ENCODE peak calls at places on chromosomes 5 and 9, in five cellular contexts. D is progenitor cell of endocrine pancreas, X is MCF 10A, Y is B cell, V is hepatocyte. T is an unnamed sample.

GRCh38 chr5:40681351-40682311 is 1.9 kb downstream of the PTGER4 start:
- DNase-seq in D (no peak), X (no peak), Y (peak), V (peak), T (no peak)

GRCh38 chr9:34628656-34629491 is at the start of gene ARID3C:
- DNase-seq in D (peak), X (no peak), Y (no peak), V (peak), T (no peak)

GRCh38 chr9:91359734-91360470 is 1.8 kb downstream of the AUH start:
- DNase-seq in D (no peak), X (peak), Y (no peak), V (no peak), T (no peak)

GRCh38 chr5:9898319-9898718 is 268.2 kb upstream of the TAS2R1 start:
- DNase-seq in D (no peak), X (peak), Y (no peak), V (peak), T (no peak)

GRCh38 chr5:66863343-66864170 is 267.4 kb downstream of the MAST4 start:
- DNase-seq in D (no peak), X (no peak), Y (no peak), V (no peak), T (no peak)

GRCh38 chr5:96709152-96709821 is 47.1 kb downstream of the CAST start:
- DNase-seq in D (no peak), X (peak), Y (no peak), V (no peak), T (no peak)

GRCh38 chr9:84953797-84954695 is 284.5 kb downstream of the NTRK2 start:
- DNase-seq in D (peak), X (peak), Y (no peak), V (peak), T (peak)

GRCh38 chr5:136730426-136730825 is 365.1 kb upstream of the TRPC7 start:
- DNase-seq in D (no peak), X (peak), Y (no peak), V (peak), T (no peak)

GRCh38 chr5:94360382-94360781 is 258.0 kb downstream of the KIAA0825 start:
- DNase-seq in D (no peak), X (no peak), Y (no peak), V (no peak), T (no peak)

GRCh38 chr9:88106492-88106891 is 31.8 kb downstream of the SPATA31C2 start:
- DNase-seq in D (no peak), X (peak), Y (no peak), V (peak), T (no peak)

GRCh38 chr5:134592141-134592746 is 40.4 kb downstream of the SAR1B start:
- DNase-seq in D (no peak), X (peak), Y (no peak), V (no peak), T (no peak)

GRCh38 chr5:137462816-137463520 is 36.2 kb downstream of the SPOCK1 start:
- DNase-seq in D (no peak), X (no peak), Y (no peak), V (no peak), T (no peak)

GRCh38 chr9:83472764-83473163 is 65.4 kb downstream of the FRMD3 start:
- DNase-seq in D (no peak), X (no peak), Y (no peak), V (no peak), T (no peak)

GRCh38 chr5:59517926-59518585 is 375.5 kb downstream of the PDE4D start:
- DNase-seq in D (no peak), X (peak), Y (no peak), V (no peak), T (no peak)

GRCh38 chr5:154520861-154521453 is 42.9 kb upstream of the HAND1 start:
- DNase-seq in D (peak), X (peak), Y (no peak), V (peak), T (no peak)

GRCh38 chr5:92017786-92018185 is 634.7 kb upstream of the ARRDC3 start:
- DNase-seq in D (no peak), X (no peak), Y (no peak), V (peak), T (no peak)

GRCh38 chr5:124259017-124259416 is 487.4 kb downstream of the ZNF608 start:
- DNase-seq in D (no peak), X (no peak), Y (no peak), V (no peak), T (no peak)

GRCh38 chr9:124779368-124780059 is 2.6 kb downstream of the OLFML2A start:
- DNase-seq in D (no peak), X (peak), Y (no peak), V (peak), T (no peak)
- TF ChIP-seq CTCF in D (no peak), X (no peak), Y (no peak), V (no peak), T (no peak)

GRCh38 chr9:129321511-129322021 is 143.5 kb upstream of the IER5L start:
- DNase-seq in D (no peak), X (no peak), Y (no peak), V (no peak), T (peak)

GRCh38 chr9:129322641-129323375 is 144.7 kb upstream of the IER5L start:
- DNase-seq in D (no peak), X (no peak), Y (no peak), V (no peak), T (peak)

GRCh38 chr9:129323376-129323998 is 145.4 kb upstream of the IER5L start:
- DNase-seq in D (no peak), X (no peak), Y (no peak), V (no peak), T (peak)

GRCh38 chr9:129320575-129321311 is 142.7 kb upstream of the IER5L start:
- DNase-seq in D (no peak), X (peak), Y (no peak), V (peak), T (peak)

GRCh38 chr9:129322022-129322621 is 144.1 kb upstream of the IER5L start:
- DNase-seq in D (no peak), X (no peak), Y (no peak), V (no peak), T (no peak)
- TF ChIP-seq CTCF in D (no peak), X (no peak), Y (no peak), V (no peak), T (no peak)

GRCh38 chr9:127223810-127224177 is 40.8 kb upstream of the GARNL3 start:
- DNase-seq in D (no peak), X (no peak), Y (no peak), V (peak), T (no peak)
- TF ChIP-seq CTCF in D (no peak), X (no peak), Y (no peak), V (no peak), T (no peak)

DNA sequence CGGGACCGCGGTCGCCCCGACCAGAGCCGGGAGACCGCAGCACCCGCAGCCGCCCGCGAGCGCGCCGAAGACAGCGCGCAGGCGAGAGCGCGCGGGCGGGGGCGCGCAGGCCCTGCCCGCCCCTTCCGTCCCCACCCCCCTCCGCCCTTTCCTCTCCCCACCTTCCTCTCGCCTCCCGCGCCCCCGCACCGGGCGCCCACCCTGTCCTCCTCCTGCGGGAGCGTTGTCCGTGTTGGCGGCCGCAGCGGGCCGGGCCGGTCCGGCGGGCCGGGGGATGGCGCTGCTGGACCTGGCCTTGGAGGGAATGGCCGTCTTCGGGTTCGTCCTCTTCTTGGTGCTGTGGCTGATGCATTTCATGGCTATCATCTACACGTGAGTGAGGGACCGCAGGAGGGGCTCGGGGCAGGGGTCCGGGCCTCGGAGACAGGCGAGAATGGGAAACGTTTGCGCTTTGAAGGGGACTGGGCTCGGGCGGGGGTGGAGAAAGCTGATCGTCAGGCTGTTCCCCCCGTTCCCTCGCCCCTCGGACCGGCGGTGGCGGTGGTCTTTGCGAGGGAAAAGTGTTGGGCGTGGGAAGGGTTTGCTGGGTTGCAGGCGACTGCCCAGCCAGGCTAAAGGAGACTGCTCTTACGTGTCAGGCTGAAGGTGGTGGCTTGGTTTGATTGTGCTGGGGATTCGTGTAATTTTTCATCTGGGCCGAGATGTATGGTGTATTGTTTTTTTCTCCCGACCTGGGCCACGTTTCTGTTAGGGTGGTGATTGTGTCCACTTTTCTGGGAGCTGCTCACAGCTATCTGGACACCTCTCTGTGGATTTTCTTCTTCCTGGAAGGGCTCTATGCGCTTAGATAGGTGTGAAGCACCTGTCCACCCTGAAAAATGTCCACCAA is 572 bp downstream of the UGCG start:
- DNase-seq in D (peak), X (peak), Y (peak), V (peak), T (peak)
- TF ChIP-seq CTCF in D (no peak), X (peak), Y (no peak), V (peak), T (no peak)

GRCh38 chr5:151448038-151448985 is 909 bp downstream of the SLC36A1 start:
- DNase-seq in D (peak), X (peak), Y (no peak), V (peak), T (peak)
- TF ChIP-seq CTCF in D (peak), X (no peak), Y (no peak), V (peak), T (no peak)

DNA sequence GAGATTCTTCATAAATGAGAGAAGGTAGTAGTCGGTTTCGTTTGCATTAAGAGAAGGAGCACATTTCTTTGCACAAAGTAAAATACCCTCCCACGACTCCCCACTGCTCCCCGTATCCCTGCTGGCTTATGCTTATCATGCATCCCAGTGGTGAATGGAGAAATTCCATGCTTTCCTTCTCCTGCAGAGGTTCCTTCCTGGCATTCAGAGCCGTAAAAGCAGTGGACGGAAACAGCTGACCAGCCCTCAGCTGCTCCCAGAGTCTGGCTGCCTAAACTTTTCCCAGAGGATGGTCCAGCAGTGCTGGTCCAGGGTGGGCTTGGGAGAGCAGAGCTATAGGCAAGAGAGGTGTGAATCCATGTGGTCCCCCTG is 93.1 kb downstream of the C9orf152 start:
- DNase-seq in D (no peak), X (no peak), Y (no peak), V (no peak), T (no peak)
- TF ChIP-seq CTCF in D (no peak), X (no peak), Y (no peak), V (no peak), T (no peak)

GRCh38 chr9:99385215-99385614 is 163.1 kb downstream of the SEC61B start:
- DNase-seq in D (no peak), X (peak), Y (no peak), V (no peak), T (no peak)

GRCh38 chr9:99377790-99378775 is 156.0 kb downstream of the SEC61B start:
- DNase-seq in D (no peak), X (no peak), Y (no peak), V (no peak), T (no peak)

GRCh38 chr9:99385814-99386279 is 163.8 kb downstream of the SEC61B start:
- DNase-seq in D (no peak), X (peak), Y (no peak), V (peak), T (no peak)

GRCh38 chr9:99387416-99387815 is 165.3 kb downstream of the SEC61B start:
- DNase-seq in D (no peak), X (no peak), Y (no peak), V (no peak), T (no peak)

GRCh38 chr9:99383536-99383935 is 161.5 kb downstream of the SEC61B start:
- DNase-seq in D (no peak), X (no peak), Y (no peak), V (no peak), T (no peak)
- TF ChIP-seq CTCF in D (no peak), X (no peak), Y (no peak), V (no peak), T (no peak)

T was measured in dorsolateral prefrontal cortex.